ENCODE peak calls at places on chromosome 2, in eight cellular contexts. S is NCI-H1105, P is T-helper 1 cell, K is chondrocyte, O is left colon, W is cardiac muscle cell, T is Calu3, M is fibroblast of the aortic adventitia. L is an unnamed sample.

GRCh38 chr2:106284255-106284654 is 90.2 kb upstream of the UXS1 start:
- DNase-seq in S (no peak), P (no peak), K (no peak), O (no peak), W (no peak), T (no peak), M (no peak), L (no peak)

GRCh38 chr2:228401065-228401912 is 219.8 kb upstream of the SPHKAP start:
- DNase-seq in S (no peak), P (no peak), K (no peak), O (no peak), W (no peak), T (no peak), M (no peak), L (peak; percentile 28)

GRCh38 chr2:86035883-86036789 is 69.5 kb downstream of the POLR1A start:
- DNase-seq in S (peak; percentile 96), P (peak; percentile 63), K (peak; percentile 86), O (peak; percentile 79), W (no peak), T (no peak), M (peak; percentile 79), L (peak; percentile 97)

GRCh38 chr2:235500761-235501662 is 7.2 kb downstream of the AGAP1 start:
- DNase-seq in S (no peak), P (no peak), K (no peak), O (no peak), W (no peak), T (peak; percentile 21), M (peak; percentile 51), L (peak; percentile 73)

GRCh38 chr2:1546023-1546591 is 132.8 kb downstream of the TPO start:
- DNase-seq in S (peak; percentile 43), P (no peak), K (no peak), O (no peak), W (peak; percentile 60), T (peak; percentile 59), M (peak; percentile 70), L (peak; percentile 81)

GRCh38 chr2:145682536-145683157 is 1162.7 kb upstream of the ZEB2 start:
- DNase-seq in S (no peak), P (no peak), K (no peak), O (no peak), W (no peak), T (no peak), M (peak; percentile 56), L (no peak)

GRCh38 chr2:115763601-115764000 is 1321.2 kb downstream of the DPP10 start:
- DNase-seq in S (no peak), P (no peak), K (no peak), O (no peak), W (no peak), T (no peak), M (no peak), L (no peak)

GRCh38 chr2:13662055-13662454 is 945.3 kb downstream of the TRIB2 start:
- DNase-seq in S (no peak), P (no peak), K (no peak), O (no peak), W (no peak), T (no peak), M (no peak), L (peak; percentile 40)

GRCh38 chr2:27753744-27754588 is 17.6 kb upstream of the MRPL33 start:
- DNase-seq in S (no peak), P (peak; percentile 51), K (no peak), O (peak; percentile 84), W (peak; percentile 71), T (peak; percentile 93), M (peak; percentile 84), L (peak; percentile 89)

GRCh38 chr2:26429779-26430654 is 28.3 kb downstream of the DRC1 start:
- DNase-seq in S (peak; percentile 84), P (no peak), K (no peak), O (no peak), W (no peak), T (peak; percentile 6), M (no peak), L (peak; percentile 30)

GRCh38 chr2:141313972-141314371 is 816.8 kb downstream of the LRP1B start:
- DNase-seq in S (no peak), P (no peak), K (no peak), O (no peak), W (no peak), T (no peak), M (no peak), L (no peak)

GRCh38 chr2:41994177-41994576 is 53.6 kb upstream of the PKDCC start:
- DNase-seq in S (no peak), P (no peak), K (no peak), O (no peak), W (no peak), T (no peak), M (peak; percentile 97), L (no peak)

GRCh38 chr2:112542974-112543760 is 902 bp downstream of the POLR1B start:
- DNase-seq in S (no peak), P (no peak), K (no peak), O (no peak), W (peak; percentile 8), T (peak; percentile 18), M (peak; percentile 10), L (peak; percentile 14)